ENCODE peak calls at places on chromosome 17, in seven cellular contexts. O is astrocyte of the cerebellum; I is NCI-H1105; Q is pancreas; R is AG04450; N is dermis blood vessel endothelial cell; G is stimulated activated CD8-positive, alpha-beta memory T cell treated with anti-CD3 and anti-CD28 coated beads, Interleukin-4, amount 100 ng/mL, for 24 hours. J is an unnamed sample.

GRCh38 chr17:79006001-79006400 is 3.6 kb downstream of the CANT1 start:
- DNase-seq in R (no peak), Q (peak; percentile 37), O (no peak), I (no peak), N (no peak), G (no peak), J (no peak)

GRCh38 chr17:45429338-45430005 is 3.2 kb downstream of the ARHGAP27 start:
- DNase-seq in G (no peak), O (no peak), R (no peak), Q (no peak), N (no peak), I (no peak), J (no peak)

GRCh38 chr17:31549121-31549524 is 157.6 kb downstream of the RAB11FIP4 start:
- DNase-seq in R (no peak), N (peak; percentile 28), Q (no peak), I (no peak), O (no peak), G (no peak), J (no peak)

GRCh38 chr17:18862011-18862410 is 4.1 kb downstream of the PRPSAP2 start:
- DNase-seq in O (no peak), N (no peak), I (no peak), G (no peak), R (no peak), Q (no peak), J (no peak)

GRCh38 chr17:73591278-73592078 is 52.8 kb downstream of the SDK2 start:
- DNase-seq in I (no peak), R (no peak), G (no peak), O (no peak), N (no peak), Q (no peak), J (no peak)

GRCh38 chr17:948284-948852 is 31.2 kb downstream of the NXN start:
- DNase-seq in Q (no peak), G (no peak), O (no peak), I (no peak), N (no peak), R (no peak), J (no peak)

GRCh38 chr17:60525347-60525623 is 757 bp downstream of the APPBP2 start:
- DNase-seq in G (no peak), I (no peak), O (no peak), Q (no peak), N (peak; percentile 49), R (no peak), J (no peak)

GRCh38 chr17:16439303-16439791 is 24.0 kb downstream of the TRPV2 start:
- DNase-seq in Q (peak; percentile 79), I (no peak), N (peak; percentile 45), O (no peak), R (no peak), G (no peak), J (no peak)

GRCh38 chr17:50021681-50022370 is 26.8 kb upstream of the DLX3 start:
- DNase-seq in O (no peak), G (no peak), Q (no peak), R (no peak), N (no peak), I (no peak), J (no peak)

GRCh38 chr17:44065668-44066203 is 735 bp downstream of the LSM12 start:
- DNase-seq in O (no peak), I (no peak), R (no peak), Q (no peak), G (no peak), N (peak; percentile 32), J (no peak)

GRCh38 chr17:74972107-74972972 is at the start of gene HID1:
- DNase-seq in G (peak; percentile 73), Q (peak; percentile 95), N (peak; percentile 59), O (no peak), R (no peak), I (peak; percentile 72), J (no peak)

J was measured in thoracic aorta.